ENCODE peak calls at places on chromosomes 13 and 19, in seven cellular contexts. One of them, this sample, is unnamed.

GRCh38 chr13:100347941-100348340 is 240.6 kb downstream of the GGACT start:
- DNase-seq in brain microvascular endothelial cell: no peak
- DNase-seq in transverse colon: no peak
- DNase-seq in left lung: no peak
- DNase-seq in upper lobe of right lung: no peak
- DNase-seq in aorta: no peak
- DNase-seq in heart right ventricle: no peak
- DNase-seq in this sample: no peak

GRCh38 chr13:85974604-85975366 is 175.6 kb upstream of the SLITRK6 start:
- DNase-seq in brain microvascular endothelial cell: peak; percentile 7
- DNase-seq in aorta: no peak
- DNase-seq in left lung: no peak
- DNase-seq in heart right ventricle: no peak
- DNase-seq in upper lobe of right lung: no peak
- DNase-seq in transverse colon: no peak
- DNase-seq in this sample: no peak

GRCh38 chr19:56837892-56838679 is 2.4 kb downstream of the PEG3 start:
- DNase-seq in transverse colon: peak; percentile 23
- DNase-seq in brain microvascular endothelial cell: peak; percentile 18
- DNase-seq in aorta: peak; percentile 90
- DNase-seq in upper lobe of right lung: peak; percentile 84
- DNase-seq in heart right ventricle: peak; percentile 75
- DNase-seq in left lung: peak; percentile 88
- DNase-seq in this sample: peak; percentile 29

GRCh38 chr19:43534811-43535761 is 2.1 kb downstream of the ZNF575 start:
- DNase-seq in aorta: peak; percentile 93
- DNase-seq in left lung: peak; percentile 85
- DNase-seq in heart right ventricle: peak; percentile 74
- DNase-seq in upper lobe of right lung: peak; percentile 76
- DNase-seq in transverse colon: peak; percentile 64
- DNase-seq in brain microvascular endothelial cell: peak; percentile 56
- DNase-seq in this sample: peak; percentile 90

GRCh38 chr13:21106089-21106488 is 44.7 kb upstream of the LATS2 start:
- DNase-seq in upper lobe of right lung: no peak
- DNase-seq in brain microvascular endothelial cell: peak; percentile 20
- DNase-seq in aorta: no peak
- DNase-seq in heart right ventricle: no peak
- DNase-seq in left lung: no peak
- DNase-seq in transverse colon: no peak
- DNase-seq in this sample: no peak

GRCh38 chr13:85303630-85304029 is 495.6 kb downstream of the SLITRK6 start:
- DNase-seq in brain microvascular endothelial cell: no peak
- DNase-seq in heart right ventricle: no peak
- DNase-seq in aorta: no peak
- DNase-seq in transverse colon: no peak
- DNase-seq in upper lobe of right lung: no peak
- DNase-seq in left lung: no peak
- DNase-seq in this sample: no peak

GRCh38 chr13:71613347-71613746 is 253.7 kb downstream of the DACH1 start:
- DNase-seq in heart right ventricle: no peak
- DNase-seq in aorta: no peak
- DNase-seq in brain microvascular endothelial cell: no peak
- DNase-seq in transverse colon: no peak
- DNase-seq in left lung: no peak
- DNase-seq in upper lobe of right lung: no peak
- DNase-seq in this sample: no peak

GRCh38 chr19:13241321-13242104 is 91.3 kb downstream of the IER2 start:
- DNase-seq in left lung: no peak
- DNase-seq in upper lobe of right lung: no peak
- DNase-seq in aorta: no peak
- DNase-seq in heart right ventricle: no peak
- DNase-seq in brain microvascular endothelial cell: no peak
- DNase-seq in transverse colon: no peak
- DNase-seq in this sample: peak; percentile 71

GRCh38 chr19:14804755-14805154 is 26.4 kb upstream of the ADGRE2 start:
- DNase-seq in left lung: no peak
- DNase-seq in brain microvascular endothelial cell: no peak
- DNase-seq in upper lobe of right lung: no peak
- DNase-seq in heart right ventricle: no peak
- DNase-seq in aorta: no peak
- DNase-seq in transverse colon: no peak
- DNase-seq in this sample: no peak

GRCh38 chr13:77779461-77780272 is 82.2 kb downstream of the SLAIN1 start:
- DNase-seq in upper lobe of right lung: no peak
- DNase-seq in left lung: no peak
- DNase-seq in heart right ventricle: no peak
- DNase-seq in brain microvascular endothelial cell: peak; percentile 33
- DNase-seq in aorta: no peak
- DNase-seq in transverse colon: peak; percentile 11
- DNase-seq in this sample: peak; percentile 41

DNA sequence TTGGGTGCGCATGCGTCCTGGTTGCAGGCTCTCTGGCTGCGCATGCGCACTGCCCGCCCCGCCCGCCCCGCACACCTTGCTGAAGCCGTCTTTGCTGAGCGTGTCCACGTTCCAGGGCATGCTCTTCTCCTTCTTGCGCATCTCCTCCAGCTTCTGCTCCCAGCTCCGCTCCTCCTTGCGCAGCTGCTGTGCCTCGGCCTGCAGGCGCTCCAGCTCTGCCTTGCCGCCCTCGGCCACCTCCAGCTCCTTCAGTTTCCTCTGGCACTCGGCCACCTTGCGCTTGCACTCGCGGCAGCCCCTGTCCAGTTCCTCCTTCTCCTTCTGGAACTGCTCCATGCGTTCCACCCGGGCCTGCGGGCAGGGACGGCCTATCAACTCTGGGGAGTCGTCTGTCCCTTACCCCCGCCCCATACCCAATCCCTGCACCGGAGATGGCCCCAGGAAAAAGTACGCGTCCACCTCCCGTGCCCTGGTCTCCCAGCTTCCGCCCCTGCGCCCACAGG is 7.4 kb downstream of the CDC37 start:
- DNase-seq in aorta: no peak
- DNase-seq in heart right ventricle: no peak
- DNase-seq in transverse colon: no peak
- DNase-seq in brain microvascular endothelial cell: no peak
- DNase-seq in upper lobe of right lung: no peak
- DNase-seq in left lung: no peak
- DNase-seq in this sample: no peak
- H3K36me3 ChIP-seq in aorta: no peaks in the 10 kb centered on the region
- H3K36me3 ChIP-seq in heart right ventricle: peaks cover 80% of the 10 kb centered on the region
- H3K36me3 ChIP-seq in transverse colon: no peaks in the 10 kb centered on the region
- H3K36me3 ChIP-seq in brain microvascular endothelial cell: peaks cover 64% of the 10 kb centered on the region
- H3K36me3 ChIP-seq in upper lobe of right lung: peaks cover 64% of the 10 kb centered on the region
- H3K36me3 ChIP-seq in left lung: no peaks in the 10 kb centered on the region
- H3K36me3 ChIP-seq in this sample: peaks cover 17% of the 10 kb centered on the region

DNA sequence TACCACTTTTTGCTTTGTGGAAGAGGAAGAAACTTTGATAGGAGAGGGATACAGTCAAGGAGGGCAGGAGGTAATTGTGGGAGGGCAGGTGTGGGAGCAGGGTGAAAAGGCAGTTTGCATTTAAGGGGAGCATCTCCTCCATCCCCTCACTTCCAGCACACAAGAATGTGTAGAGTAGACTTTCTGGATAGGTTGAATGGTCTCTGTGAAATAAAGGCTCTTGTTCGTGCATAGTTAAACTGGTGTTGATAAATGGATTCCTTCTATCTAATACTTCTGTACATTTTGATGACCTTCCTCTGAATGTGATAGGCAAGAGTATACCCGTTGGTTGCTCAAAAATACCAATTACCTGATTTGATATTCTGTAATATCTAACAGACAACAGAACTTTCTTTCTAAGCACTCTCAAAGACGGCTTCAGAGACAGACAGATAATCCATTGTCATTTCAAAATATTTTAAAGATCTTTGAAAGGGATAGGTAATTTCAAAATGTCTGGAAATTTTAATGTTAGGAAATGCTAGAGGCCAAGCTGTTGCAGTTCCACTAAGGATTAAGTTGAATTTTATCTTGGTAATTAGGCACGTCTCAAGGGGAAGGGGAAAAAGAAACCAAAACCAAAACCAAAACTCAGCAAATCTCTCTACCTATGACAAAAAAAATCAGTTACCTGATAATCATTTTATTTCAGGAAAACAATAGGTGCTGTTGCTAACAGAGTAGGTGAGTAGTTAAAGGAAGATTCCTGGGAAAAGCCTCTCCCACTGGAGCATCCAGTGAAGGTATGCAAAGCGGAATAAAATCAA is 302.6 kb downstream of the COG6 start:
- DNase-seq in transverse colon: no peak
- DNase-seq in aorta: no peak
- DNase-seq in heart right ventricle: no peak
- DNase-seq in left lung: no peak
- DNase-seq in brain microvascular endothelial cell: no peak
- DNase-seq in upper lobe of right lung: no peak
- DNase-seq in this sample: no peak
- H3K4me3 ChIP-seq in transverse colon: no peak overlapping the region
- H3K4me3 ChIP-seq in aorta: no peak overlapping the region
- H3K4me3 ChIP-seq in heart right ventricle: no peak overlapping the region
- H3K4me3 ChIP-seq in left lung: no peak overlapping the region
- H3K4me3 ChIP-seq in brain microvascular endothelial cell: no peak overlapping the region
- H3K4me3 ChIP-seq in upper lobe of right lung: peak overlapping the region; percentile 21
- H3K4me3 ChIP-seq in this sample: no peak overlapping the region

DNA sequence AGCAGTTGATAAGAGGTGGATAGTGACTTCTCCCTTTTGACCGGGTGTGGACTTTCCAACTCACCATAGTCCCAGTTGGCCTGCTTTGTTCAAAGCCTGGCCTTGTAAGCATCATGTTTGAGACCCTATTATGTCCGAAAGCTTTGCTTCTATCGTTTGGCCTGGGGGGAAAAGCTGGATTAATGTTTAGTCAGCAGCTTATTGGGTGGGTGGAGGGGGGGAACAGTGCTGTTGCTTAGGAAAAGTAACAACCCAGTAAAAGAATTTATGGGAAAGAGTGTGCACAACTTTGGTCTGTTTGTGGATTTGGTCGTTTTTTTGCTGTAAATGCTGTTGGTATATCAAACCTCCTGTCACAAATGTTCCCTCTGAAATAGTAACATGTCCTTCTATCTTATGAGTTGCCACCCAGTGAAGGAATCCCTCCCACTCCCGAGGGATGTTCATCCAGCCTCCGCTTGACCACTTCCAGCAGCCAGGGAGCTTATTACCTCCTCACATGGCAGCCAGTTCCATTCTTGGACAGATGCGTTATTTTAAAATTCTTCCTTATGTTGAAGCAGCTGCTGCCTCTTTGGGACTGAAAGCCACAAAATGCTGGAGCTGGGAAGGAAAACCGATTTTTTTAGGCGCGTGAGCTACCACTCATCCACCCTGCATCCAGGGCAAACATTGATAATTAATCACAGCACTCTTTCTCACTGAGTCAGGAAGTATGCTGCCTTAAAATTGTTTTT is 10.5 kb downstream of the SAMD4B start:
- DNase-seq in heart right ventricle: no peak
- DNase-seq in left lung: no peak
- DNase-seq in aorta: peak; percentile 16
- DNase-seq in brain microvascular endothelial cell: no peak
- DNase-seq in transverse colon: no peak
- DNase-seq in upper lobe of right lung: no peak
- DNase-seq in this sample: no peak
- H3K36me3 ChIP-seq in heart right ventricle: peaks cover 93% of the 10 kb centered on the region
- H3K36me3 ChIP-seq in left lung: no peaks in the 10 kb centered on the region
- H3K36me3 ChIP-seq in aorta: no peaks in the 10 kb centered on the region
- H3K36me3 ChIP-seq in brain microvascular endothelial cell: peaks cover 68% of the 10 kb centered on the region
- H3K36me3 ChIP-seq in transverse colon: peaks cover 7% of the 10 kb centered on the region
- H3K36me3 ChIP-seq in upper lobe of right lung: peaks cover 66% of the 10 kb centered on the region
- H3K36me3 ChIP-seq in this sample: peaks cover 41% of the 10 kb centered on the region

GRCh38 chr19:1401889-1402217 is 511 bp upstream of the GAMT start:
- DNase-seq in left lung: no peak
- DNase-seq in transverse colon: no peak
- DNase-seq in brain microvascular endothelial cell: no peak
- DNase-seq in heart right ventricle: no peak
- DNase-seq in upper lobe of right lung: no peak
- DNase-seq in aorta: no peak
- DNase-seq in this sample: no peak
- H3K4me3 ChIP-seq in left lung: no peak overlapping the region
- H3K4me3 ChIP-seq in transverse colon: peak overlapping the region; percentile 59
- H3K4me3 ChIP-seq in brain microvascular endothelial cell: peak overlapping the region; percentile 53
- H3K4me3 ChIP-seq in heart right ventricle: peak overlapping the region; percentile 77
- H3K4me3 ChIP-seq in upper lobe of right lung: peak overlapping the region; percentile 66
- H3K4me3 ChIP-seq in aorta: no peak overlapping the region
- H3K4me3 ChIP-seq in this sample: peak overlapping the region; percentile 82

DNA sequence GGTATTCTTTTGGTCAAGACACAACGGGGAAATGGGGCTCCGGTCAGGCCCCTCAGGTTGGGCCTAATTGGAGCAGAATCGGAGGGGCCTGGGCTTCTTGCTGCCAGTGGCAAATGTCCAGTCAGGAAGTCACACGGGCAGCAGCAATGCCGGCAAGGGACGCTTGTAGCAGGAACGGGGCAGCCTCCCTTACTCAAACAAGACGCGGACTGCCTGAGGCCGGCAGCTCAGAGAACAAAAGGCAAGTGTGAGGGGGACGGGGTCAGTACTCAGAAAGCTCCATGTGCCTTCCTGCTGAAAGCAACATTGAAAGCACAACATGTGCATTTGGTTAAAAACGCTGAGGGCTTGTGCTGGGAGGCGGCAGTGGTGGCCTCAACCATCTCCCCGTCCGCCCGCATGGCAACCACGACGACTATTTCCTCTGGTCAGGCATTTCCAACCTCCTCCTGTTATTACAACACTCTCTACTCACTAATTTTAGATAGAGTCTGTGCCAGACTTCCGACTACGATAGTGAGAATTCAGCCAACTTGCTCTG is 20.5 kb upstream of the RASA3 start:
- DNase-seq in transverse colon: no peak
- DNase-seq in upper lobe of right lung: peak; percentile 59
- DNase-seq in heart right ventricle: no peak
- DNase-seq in aorta: peak; percentile 79
- DNase-seq in brain microvascular endothelial cell: no peak
- DNase-seq in left lung: peak; percentile 68
- DNase-seq in this sample: peak; percentile 54
- H3K36me3 ChIP-seq in transverse colon: no peaks in the 10 kb centered on the region
- H3K36me3 ChIP-seq in upper lobe of right lung: no peaks in the 10 kb centered on the region
- H3K36me3 ChIP-seq in heart right ventricle: no peaks in the 10 kb centered on the region
- H3K36me3 ChIP-seq in aorta: no peaks in the 10 kb centered on the region
- H3K36me3 ChIP-seq in brain microvascular endothelial cell: no peaks in the 10 kb centered on the region
- H3K36me3 ChIP-seq in left lung: no peaks in the 10 kb centered on the region
- H3K36me3 ChIP-seq in this sample: no peaks in the 10 kb centered on the region